ENCODE peak calls at places on chromosomes 11 and 22, in ten cellular contexts. Y is CD8-positive, alpha-beta T cell; K is stimulated activated CD8-positive, alpha-beta memory T cell treated with anti-CD3 and anti-CD28 coated beads, Interleukin-7, amount 100 ng/mL, for 24 hours; G is T-helper 1 cell; Q is stimulated activated CD4-positive, alpha-beta T cell treated with anti-CD3 and anti-CD28 coated beads, Interleukin-1b, Interleukin-23, amount 100 ng/mL, for 24 hours; J is neural crest cell; C is BE2C; S is NCI-H345; D is NCI-H1092 treated with DMSO at 0.1 percent for 48 hours; U is hepatocyte. B is an unnamed sample.

GRCh38 chr11:129143335-129143734 is 48.8 kb downstream of the ARHGAP32 start:
- DNase-seq in G (no peak), J (peak), S (no peak), K (no peak), D (no peak), Q (no peak), C (no peak), Y (no peak), U (peak), B (no peak)

GRCh38 chr11:44268807-44269080 is 41.2 kb downstream of the ALX4 start:
- DNase-seq in S (no peak), J (no peak), Q (no peak), K (no peak), U (no peak), G (no peak), Y (no peak), C (no peak), D (no peak), B (no peak)

GRCh38 chr22:21455334-21456089 is 11.7 kb upstream of the TMEM191C start:
- DNase-seq in K (no peak), D (no peak), J (peak), C (no peak), U (no peak), Y (no peak), S (no peak), Q (no peak), G (no peak), B (no peak)

GRCh38 chr22:49871482-49871881 is 17.8 kb downstream of the ZBED4 start:
- DNase-seq in S (no peak), J (no peak), D (no peak), Y (no peak), G (no peak), U (no peak), Q (no peak), C (no peak), K (no peak), B (no peak)

GRCh38 chr11:67483901-67484665 is 1.3 kb downstream of the AIP start:
- DNase-seq in U (no peak), K (no peak), S (no peak), J (no peak), Y (peak), C (no peak), G (no peak), Q (no peak), D (no peak), B (no peak)

GRCh38 chr11:81772161-81772560 is 961.5 kb downstream of the FAM181B start:
- DNase-seq in G (no peak), D (no peak), C (no peak), U (peak), Y (no peak), J (no peak), S (no peak), K (no peak), Q (no peak), B (no peak)

GRCh38 chr22:27801197-27801615 is 350 bp downstream of the MN1 start:
- DNase-seq in U (peak), Y (peak), Q (no peak), S (peak), G (no peak), K (no peak), J (peak), C (no peak), D (peak), B (no peak)

GRCh38 chr11:17129003-17129402 is 51.5 kb upstream of the RPS13 start:
- DNase-seq in U (no peak), G (no peak), Q (no peak), Y (no peak), S (no peak), K (no peak), D (no peak), J (no peak), C (no peak), B (no peak)

GRCh38 chr22:26671317-26672059 is 14.1 kb downstream of the MIAT start:
- DNase-seq in G (peak), C (no peak), Y (peak), U (no peak), J (no peak), K (peak), Q (no peak), D (no peak), S (peak), B (peak)

GRCh38 chr22:23969071-23969470 is 2.4 kb downstream of the DDTL start:
- DNase-seq in Q (no peak), U (no peak), G (no peak), Y (no peak), K (no peak), C (no peak), J (no peak), D (no peak), S (no peak), B (no peak)

GRCh38 chr11:128412847-128413791 is 174.2 kb downstream of the ETS1 start:
- DNase-seq in U (no peak), Y (no peak), G (no peak), C (no peak), J (no peak), Q (no peak), S (no peak), K (no peak), D (no peak), B (no peak)

GRCh38 chr11:110710520-110711381 is 1.5 kb downstream of the ARHGAP20 start:
- DNase-seq in S (peak), Q (no peak), G (no peak), D (peak), U (peak), Y (no peak), K (no peak), J (peak), C (peak), B (no peak)

GRCh38 chr11:71442880-71443279 is 5.3 kb downstream of the DHCR7 start:
- DNase-seq in J (no peak), K (no peak), G (no peak), U (no peak), C (no peak), Q (no peak), D (no peak), S (no peak), Y (no peak), B (no peak)

GRCh38 chr11:35163707-35164496 is 24.9 kb downstream of the CD44 start:
- DNase-seq in Y (peak), U (no peak), G (no peak), J (no peak), K (no peak), C (no peak), S (no peak), D (no peak), Q (no peak), B (peak)

GRCh38 chr11:84794663-84795443 is 832.3 kb downstream of the DLG2 start:
- DNase-seq in Q (no peak), J (no peak), U (no peak), D (no peak), K (no peak), S (no peak), C (no peak), G (no peak), Y (no peak), B (no peak)

GRCh38 chr22:23106906-23107367 is 34.9 kb downstream of the RSPH14 start:
- DNase-seq in U (peak), J (no peak), K (no peak), S (no peak), D (peak), Q (no peak), G (no peak), C (no peak), Y (no peak), B (no peak)

GRCh38 chr11:67489203-67489859 is 6.5 kb downstream of the AIP start:
- DNase-seq in S (no peak), K (no peak), D (no peak), J (no peak), Q (no peak), G (no peak), U (no peak), Y (no peak), C (no peak), B (no peak)

GRCh38 chr11:2402890-2403645 is 2.5 kb downstream of the TSSC4 start:
- DNase-seq in K (no peak), D (no peak), Q (no peak), S (no peak), G (no peak), C (no peak), U (no peak), Y (no peak), J (no peak), B (no peak)

GRCh38 chr11:67312187-67313021 is 9.1 kb downstream of the SSH3 start:
- DNase-seq in K (no peak), D (no peak), S (no peak), Q (no peak), C (no peak), U (no peak), Y (peak), G (peak), J (no peak), B (no peak)

GRCh38 chr11:19673924-19674390 is 38.7 kb upstream of the NAV2 start:
- DNase-seq in J (no peak), K (no peak), D (peak), Y (no peak), U (peak), S (no peak), Q (no peak), C (no peak), G (no peak), B (no peak)

GRCh38 chr11:124041254-124041653 is at the start of gene OR10G7:
- DNase-seq in J (no peak), C (no peak), G (no peak), K (no peak), S (no peak), Q (no peak), D (no peak), U (peak), Y (no peak), B (no peak)

GRCh38 chr22:48658246-48658645 is 1169.4 kb downstream of the BRD1 start:
- DNase-seq in J (no peak), U (no peak), C (no peak), D (no peak), Y (no peak), S (no peak), G (no peak), K (no peak), Q (no peak), B (no peak)

GRCh38 chr11:75576445-75577049 is 14.5 kb downstream of the SERPINH1 start:
- DNase-seq in C (no peak), U (peak), G (no peak), Y (no peak), J (no peak), S (no peak), Q (no peak), K (no peak), D (no peak), B (no peak)

GRCh38 chr11:8017894-8018741 is 31.0 kb downstream of the EIF3F start:
- DNase-seq in K (no peak), Y (no peak), G (no peak), D (no peak), U (peak), Q (no peak), S (peak), C (no peak), J (no peak), B (no peak)

GRCh38 chr11:59185412-59185811 is 13.5 kb downstream of the DTX4 start:
- DNase-seq in D (no peak), Q (no peak), Y (no peak), G (no peak), C (no peak), K (no peak), S (no peak), J (no peak), U (peak), B (no peak)